ENCODE peak calls at places on chromosome 15, in five cellular contexts. G, P, Z, Y and O are unnamed samples.
A peak's percentile ranks its signal among the peaks of the same experiment; 100 is the strongest.

GRCh38 chr15:94164202-94164807 is 67.1 kb upstream of the MCTP2 start:
- DNase-seq in G (peak; percentile 63), P (peak; percentile 59), Z (peak; percentile 43), Y (peak; percentile 43), O (peak; percentile 70)

GRCh38 chr15:101600024-101600423 is 52.2 kb downstream of the TM2D3 start:
- DNase-seq in G (no peak), P (no peak), Z (no peak), Y (no peak), O (no peak)

GRCh38 chr15:59548501-59549230 is 62.9 kb upstream of the GCNT3 start:
- DNase-seq in G (no peak), P (no peak), Z (no peak), Y (no peak), O (no peak)

GRCh38 chr15:40838756-40839155 is 5.1 kb upstream of the SPINT1 start:
- DNase-seq in G (no peak), P (no peak), Z (no peak), Y (no peak), O (no peak)

GRCh38 chr15:81388431-81388760 is 14.4 kb upstream of the TMC3 start:
- DNase-seq in G (no peak), P (no peak), Z (no peak), Y (no peak), O (no peak)

GRCh38 chr15:66751579-66751978 is 49.5 kb downstream of the SMAD6 start:
- DNase-seq in G (peak; percentile 55), P (no peak), Z (no peak), Y (no peak), O (no peak)

GRCh38 chr15:44593042-44593736 is 56.2 kb downstream of the EIF3J start:
- DNase-seq in G (no peak), P (no peak), Z (no peak), Y (peak; percentile 19), O (no peak)

GRCh38 chr15:56053046-56053400 is 59.6 kb upstream of the NEDD4 start:
- DNase-seq in G (no peak), P (no peak), Z (no peak), Y (no peak), O (no peak)

GRCh38 chr15:97115764-97116075 is 785.2 kb downstream of the NR2F2 start:
- DNase-seq in G (no peak), P (no peak), Z (no peak), Y (no peak), O (no peak)

GRCh38 chr15:40100133-40100946 is 8.3 kb downstream of the BMF start:
- DNase-seq in G (no peak), P (no peak), Z (no peak), Y (no peak), O (no peak)

GRCh38 chr15:42036991-42037390 is 16.1 kb upstream of the PLA2G4E start:
- DNase-seq in G (no peak), P (no peak), Z (no peak), Y (no peak), O (no peak)

DNA sequence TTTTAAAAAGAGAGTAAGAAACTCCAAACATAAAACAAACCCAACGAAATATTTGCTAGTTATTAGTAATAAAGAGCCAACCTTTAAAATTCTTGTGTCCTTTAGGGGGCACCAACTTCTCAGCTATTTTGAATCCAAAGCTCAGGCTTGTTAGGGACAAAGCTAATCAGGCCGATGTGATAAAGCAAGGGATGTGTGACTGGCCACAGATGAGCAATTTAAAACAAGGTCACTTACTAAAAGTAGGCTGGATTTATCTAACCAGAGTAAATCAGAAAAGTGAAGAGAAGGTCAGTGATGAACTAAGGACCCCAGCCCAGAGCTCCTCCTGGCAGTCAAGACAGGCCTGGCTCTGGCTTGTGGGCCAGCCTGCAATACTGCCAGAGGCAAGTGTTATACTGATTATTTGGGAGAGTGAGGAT is 108.5 kb downstream of the CYP19A1 start:
- DNase-seq in G (no peak), P (no peak), Z (peak; percentile 38), Y (peak; percentile 77), O (no peak)
- TF ChIP-seq CTCF in G (no peak), P (peak; percentile 53), Z (peak; percentile 35), Y (peak; percentile 51), O (peak; percentile 34)

DNA sequence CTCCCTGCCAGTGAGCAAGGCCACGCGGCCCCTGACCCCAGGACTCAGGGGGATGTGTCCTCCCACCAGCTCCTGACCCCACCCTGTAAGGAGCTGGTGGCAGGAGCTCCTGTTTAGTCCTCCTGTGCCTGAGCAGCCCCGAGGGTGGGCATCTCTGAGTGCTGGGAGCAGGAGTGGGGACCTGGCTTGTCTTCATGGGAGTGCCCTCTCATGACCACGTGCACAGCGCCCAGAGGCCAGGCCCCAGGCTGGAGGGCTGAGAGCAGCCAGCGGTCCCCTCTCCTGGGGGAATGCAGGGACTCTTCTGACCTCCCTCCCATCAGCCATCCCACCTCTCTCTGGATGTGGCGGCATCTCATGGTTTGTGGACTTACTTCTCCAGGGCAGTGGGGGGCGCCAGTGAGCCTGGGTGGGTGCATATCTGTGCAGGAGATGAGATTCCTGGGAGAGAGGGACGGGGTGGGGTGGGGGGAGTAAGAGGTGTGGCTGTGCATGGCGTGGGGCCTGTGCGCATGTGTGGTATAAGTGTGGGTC is 205.6 kb downstream of the TBC1D2B start:
- DNase-seq in G (no peak), P (no peak), Z (no peak), Y (no peak), O (peak; percentile 26)
- TF ChIP-seq CTCF in G (no peak), P (peak; percentile 14), Z (no peak), Y (no peak), O (peak; percentile 30)

DNA sequence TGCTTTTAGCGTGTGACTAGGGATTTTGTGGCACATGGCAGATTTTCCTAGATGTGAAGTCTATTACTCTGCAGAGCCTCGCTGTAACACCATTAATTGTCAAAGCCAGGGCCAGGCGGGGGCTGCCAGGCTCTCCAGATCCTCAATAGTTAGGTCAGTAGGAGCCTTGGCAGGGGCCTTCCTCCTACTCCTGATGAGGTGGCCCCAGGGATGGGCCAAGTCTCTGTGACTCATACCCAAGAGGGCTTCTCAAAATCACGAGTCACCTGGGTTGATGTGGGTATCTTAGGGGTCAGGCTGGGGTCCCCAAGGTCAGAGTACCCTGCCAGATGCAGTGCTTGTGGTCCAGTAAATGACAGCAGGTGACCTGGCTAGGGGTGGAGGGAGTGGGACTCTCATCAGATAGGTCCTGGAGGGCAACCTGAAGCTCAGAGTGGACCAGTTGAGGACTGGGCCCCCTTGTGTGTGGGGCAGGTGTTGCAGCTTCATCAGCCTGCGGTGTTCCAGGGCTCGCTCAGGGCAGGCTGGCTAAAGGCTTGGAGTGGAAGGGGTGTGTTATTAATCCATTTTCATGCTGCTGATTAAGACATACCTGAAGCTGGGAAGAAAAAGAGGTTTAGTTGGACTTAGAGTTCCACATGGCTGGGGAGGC is 88.5 kb upstream of the MYZAP start:
- DNase-seq in G (no peak), P (no peak), Z (no peak), Y (no peak), O (peak; percentile 37)
- TF ChIP-seq CTCF in G (no peak), P (peak; percentile 26), Z (no peak), Y (no peak), O (peak; percentile 31)

GRCh38 chr15:90214553-90215205 is 13.5 kb downstream of the SEMA4B start:
- DNase-seq in G (no peak), P (no peak), Z (no peak), Y (no peak), O (no peak)
- TF ChIP-seq CTCF in G (no peak), P (peak; percentile 22), Z (peak; percentile 24), Y (peak; percentile 39), O (peak; percentile 17)

GRCh38 chr15:75639191-75639708 is 774 bp downstream of the IMP3 start:
- DNase-seq in G (no peak), P (no peak), Z (no peak), Y (peak; percentile 47), O (no peak)

GRCh38 chr15:75639709-75640482 is at the start of gene IMP3:
- DNase-seq in G (peak; percentile 96), P (peak; percentile 82), Z (peak; percentile 92), Y (peak; percentile 96), O (peak; percentile 90)

GRCh38 chr15:75641176-75641498 is 1.1 kb upstream of the IMP3 start:
- DNase-seq in G (no peak), P (no peak), Z (no peak), Y (no peak), O (no peak)

GRCh38 chr15:75641603-75642002 is 1.6 kb upstream of the IMP3 start:
- DNase-seq in G (no peak), P (no peak), Z (no peak), Y (no peak), O (no peak)

GRCh38 chr15:75640483-75641175 is 605 bp upstream of the IMP3 start:
- DNase-seq in G (no peak), P (no peak), Z (no peak), Y (peak; percentile 59), O (no peak)
- TF ChIP-seq CTCF in G (no peak), P (no peak), Z (no peak), Y (peak; percentile 32), O (no peak)

GRCh38 chr15:47407692-47408091 is 309.6 kb upstream of the SEMA6D start:
- DNase-seq in G (no peak), P (no peak), Z (no peak), Y (no peak), O (no peak)
- TF ChIP-seq CTCF in G (no peak), P (no peak), Z (no peak), Y (no peak), O (no peak)